ENCODE peak calls at places on chromosome 11, in seven cellular contexts. One of them, this sample, is unnamed.
A peak's percentile ranks its signal among the peaks of the same experiment; 100 is the strongest.

GRCh38 chr11:6855971-6856542 is 6.8 kb upstream of the OR10A2 start:
- DNase-seq in tibial artery: no peak
- DNase-seq in heart right ventricle: no peak
- DNase-seq in naive thymus-derived CD4-positive, alpha-beta T cell: no peak
- DNase-seq in mammary epithelial cell: peak; percentile 76
- DNase-seq in A549: peak; percentile 3
- DNase-seq in cardiac muscle cell: peak; percentile 6
- DNase-seq in this sample: no peak

GRCh38 chr11:108340958-108341357 is 118.1 kb downstream of the ATM start:
- DNase-seq in tibial artery: no peak
- DNase-seq in naive thymus-derived CD4-positive, alpha-beta T cell: no peak
- DNase-seq in heart right ventricle: no peak
- DNase-seq in cardiac muscle cell: no peak
- DNase-seq in A549: peak; percentile 7
- DNase-seq in mammary epithelial cell: peak; percentile 96
- DNase-seq in this sample: no peak

GRCh38 chr11:47468598-47469214 is 19.8 kb upstream of the RAPSN start:
- DNase-seq in A549: no peak
- DNase-seq in mammary epithelial cell: no peak
- DNase-seq in heart right ventricle: no peak
- DNase-seq in naive thymus-derived CD4-positive, alpha-beta T cell: no peak
- DNase-seq in tibial artery: no peak
- DNase-seq in cardiac muscle cell: no peak
- DNase-seq in this sample: no peak

GRCh38 chr11:133553885-133554586 is 21.7 kb upstream of the OPCML start:
- DNase-seq in A549: no peak
- DNase-seq in heart right ventricle: no peak
- DNase-seq in mammary epithelial cell: no peak
- DNase-seq in tibial artery: no peak
- DNase-seq in naive thymus-derived CD4-positive, alpha-beta T cell: no peak
- DNase-seq in cardiac muscle cell: no peak
- DNase-seq in this sample: no peak

GRCh38 chr11:119403021-119403420 is 20.0 kb downstream of the THY1 start:
- DNase-seq in cardiac muscle cell: peak; percentile 30
- DNase-seq in tibial artery: no peak
- DNase-seq in heart right ventricle: no peak
- DNase-seq in A549: no peak
- DNase-seq in naive thymus-derived CD4-positive, alpha-beta T cell: no peak
- DNase-seq in mammary epithelial cell: no peak
- DNase-seq in this sample: no peak

GRCh38 chr11:95132956-95133355 is 43.3 kb downstream of the ENDOD1 start:
- DNase-seq in cardiac muscle cell: peak; percentile 27
- DNase-seq in naive thymus-derived CD4-positive, alpha-beta T cell: no peak
- DNase-seq in tibial artery: no peak
- DNase-seq in mammary epithelial cell: peak; percentile 89
- DNase-seq in A549: no peak
- DNase-seq in heart right ventricle: no peak
- DNase-seq in this sample: no peak

GRCh38 chr11:111930472-111930871 is 6.7 kb upstream of the DIXDC1 start:
- DNase-seq in tibial artery: no peak
- DNase-seq in naive thymus-derived CD4-positive, alpha-beta T cell: no peak
- DNase-seq in cardiac muscle cell: no peak
- DNase-seq in A549: no peak
- DNase-seq in mammary epithelial cell: no peak
- DNase-seq in heart right ventricle: no peak
- DNase-seq in this sample: no peak

GRCh38 chr11:126862664-126863247 is 137.8 kb downstream of the KIRREL3 start:
- DNase-seq in cardiac muscle cell: no peak
- DNase-seq in heart right ventricle: no peak
- DNase-seq in mammary epithelial cell: no peak
- DNase-seq in naive thymus-derived CD4-positive, alpha-beta T cell: no peak
- DNase-seq in A549: no peak
- DNase-seq in tibial artery: no peak
- DNase-seq in this sample: no peak

GRCh38 chr11:57237204-57237681 is at the start of gene APLNR:
- DNase-seq in A549: no peak
- DNase-seq in mammary epithelial cell: no peak
- DNase-seq in cardiac muscle cell: peak; percentile 35
- DNase-seq in naive thymus-derived CD4-positive, alpha-beta T cell: no peak
- DNase-seq in tibial artery: no peak
- DNase-seq in heart right ventricle: no peak
- DNase-seq in this sample: no peak

GRCh38 chr11:17076517-17077239 is 789 bp downstream of the RPS13 start:
- DNase-seq in cardiac muscle cell: peak; percentile 20
- DNase-seq in naive thymus-derived CD4-positive, alpha-beta T cell: no peak
- DNase-seq in heart right ventricle: no peak
- DNase-seq in mammary epithelial cell: no peak
- DNase-seq in tibial artery: no peak
- DNase-seq in A549: no peak
- DNase-seq in this sample: no peak

GRCh38 chr11:47615249-47615648 is 21.0 kb upstream of the C1QTNF4 start:
- DNase-seq in cardiac muscle cell: no peak
- DNase-seq in naive thymus-derived CD4-positive, alpha-beta T cell: no peak
- DNase-seq in tibial artery: no peak
- DNase-seq in heart right ventricle: no peak
- DNase-seq in A549: no peak
- DNase-seq in mammary epithelial cell: no peak
- DNase-seq in this sample: no peak

GRCh38 chr11:47186937-47187681 is 875 bp upstream of the PACSIN3 start:
- DNase-seq in A549: peak; percentile 75
- DNase-seq in heart right ventricle: peak; percentile 70
- DNase-seq in mammary epithelial cell: peak; percentile 29
- DNase-seq in naive thymus-derived CD4-positive, alpha-beta T cell: no peak
- DNase-seq in cardiac muscle cell: peak; percentile 43
- DNase-seq in tibial artery: peak; percentile 55
- DNase-seq in this sample: peak; percentile 52

GRCh38 chr11:76260296-76260695 is 54.0 kb upstream of the WNT11 start:
- DNase-seq in naive thymus-derived CD4-positive, alpha-beta T cell: no peak
- DNase-seq in tibial artery: no peak
- DNase-seq in cardiac muscle cell: no peak
- DNase-seq in mammary epithelial cell: no peak
- DNase-seq in A549: no peak
- DNase-seq in heart right ventricle: no peak
- DNase-seq in this sample: no peak

GRCh38 chr11:11731311-11732083 is 109.7 kb upstream of the GALNT18 start:
- DNase-seq in mammary epithelial cell: peak; percentile 94
- DNase-seq in naive thymus-derived CD4-positive, alpha-beta T cell: no peak
- DNase-seq in cardiac muscle cell: peak; percentile 21
- DNase-seq in heart right ventricle: no peak
- DNase-seq in tibial artery: no peak
- DNase-seq in A549: peak; percentile 10
- DNase-seq in this sample: no peak

GRCh38 chr11:73532310-73532709 is 65.6 kb downstream of the FAM168A start:
- DNase-seq in tibial artery: no peak
- DNase-seq in mammary epithelial cell: no peak
- DNase-seq in A549: no peak
- DNase-seq in naive thymus-derived CD4-positive, alpha-beta T cell: no peak
- DNase-seq in cardiac muscle cell: no peak
- DNase-seq in heart right ventricle: no peak
- DNase-seq in this sample: no peak

GRCh38 chr11:20002312-20003216 is 157.7 kb downstream of the DBX1 start:
- DNase-seq in mammary epithelial cell: no peak
- DNase-seq in tibial artery: no peak
- DNase-seq in heart right ventricle: no peak
- DNase-seq in naive thymus-derived CD4-positive, alpha-beta T cell: no peak
- DNase-seq in cardiac muscle cell: no peak
- DNase-seq in A549: peak; percentile 75
- DNase-seq in this sample: no peak

GRCh38 chr11:126257764-126258163 is 10.9 kb downstream of the SRPRA start:
- DNase-seq in heart right ventricle: no peak
- DNase-seq in mammary epithelial cell: peak; percentile 26
- DNase-seq in naive thymus-derived CD4-positive, alpha-beta T cell: no peak
- DNase-seq in tibial artery: no peak
- DNase-seq in A549: no peak
- DNase-seq in cardiac muscle cell: peak; percentile 62
- DNase-seq in this sample: no peak

GRCh38 chr11:10413268-10413667 is 41.8 kb upstream of the AMPD3 start:
- DNase-seq in A549: peak; percentile 62
- DNase-seq in tibial artery: no peak
- DNase-seq in mammary epithelial cell: peak; percentile 27
- DNase-seq in naive thymus-derived CD4-positive, alpha-beta T cell: peak; percentile 57
- DNase-seq in cardiac muscle cell: peak; percentile 26
- DNase-seq in heart right ventricle: no peak
- DNase-seq in this sample: peak; percentile 47

GRCh38 chr11:19027829-19028595 is 32.5 kb downstream of the MRGPRX2 start:
- DNase-seq in A549: peak; percentile 59
- DNase-seq in naive thymus-derived CD4-positive, alpha-beta T cell: no peak
- DNase-seq in mammary epithelial cell: peak; percentile 98
- DNase-seq in tibial artery: no peak
- DNase-seq in cardiac muscle cell: peak; percentile 28
- DNase-seq in heart right ventricle: no peak
- DNase-seq in this sample: no peak

GRCh38 chr11:96254854-96255253 is 88.1 kb downstream of the MAML2 start:
- DNase-seq in heart right ventricle: no peak
- DNase-seq in cardiac muscle cell: no peak
- DNase-seq in tibial artery: no peak
- DNase-seq in naive thymus-derived CD4-positive, alpha-beta T cell: no peak
- DNase-seq in A549: no peak
- DNase-seq in mammary epithelial cell: no peak
- DNase-seq in this sample: peak; percentile 47

GRCh38 chr11:96256604-96257003 is 86.4 kb downstream of the MAML2 start:
- DNase-seq in cardiac muscle cell: no peak
- DNase-seq in naive thymus-derived CD4-positive, alpha-beta T cell: no peak
- DNase-seq in A549: no peak
- DNase-seq in tibial artery: no peak
- DNase-seq in heart right ventricle: no peak
- DNase-seq in mammary epithelial cell: no peak
- DNase-seq in this sample: no peak

GRCh38 chr11:96257036-96257435 is 86.0 kb downstream of the MAML2 start:
- DNase-seq in cardiac muscle cell: no peak
- DNase-seq in mammary epithelial cell: no peak
- DNase-seq in heart right ventricle: no peak
- DNase-seq in naive thymus-derived CD4-positive, alpha-beta T cell: no peak
- DNase-seq in tibial artery: no peak
- DNase-seq in A549: no peak
- DNase-seq in this sample: no peak

GRCh38 chr11:96256213-96256580 is 86.8 kb downstream of the MAML2 start:
- DNase-seq in naive thymus-derived CD4-positive, alpha-beta T cell: no peak
- DNase-seq in mammary epithelial cell: no peak
- DNase-seq in A549: no peak
- DNase-seq in cardiac muscle cell: no peak
- DNase-seq in tibial artery: no peak
- DNase-seq in heart right ventricle: no peak
- DNase-seq in this sample: no peak

GRCh38 chr11:96254087-96254486 is 88.9 kb downstream of the MAML2 start:
- DNase-seq in A549: no peak
- DNase-seq in naive thymus-derived CD4-positive, alpha-beta T cell: peak; percentile 64
- DNase-seq in cardiac muscle cell: peak; percentile 94
- DNase-seq in mammary epithelial cell: peak; percentile 65
- DNase-seq in tibial artery: no peak
- DNase-seq in heart right ventricle: no peak
- DNase-seq in this sample: peak; percentile 45
- H3K4me1 ChIP-seq in A549: peaks cover 13% of the 10 kb centered on the region
- H3K4me1 ChIP-seq in naive thymus-derived CD4-positive, alpha-beta T cell: peaks cover 78% of the 10 kb centered on the region
- H3K4me1 ChIP-seq in cardiac muscle cell: peaks cover 29% of the 10 kb centered on the region
- H3K4me1 ChIP-seq in mammary epithelial cell: peaks cover 32% of the 10 kb centered on the region
- H3K4me1 ChIP-seq in tibial artery: no peaks in the 10 kb centered on the region
- H3K4me1 ChIP-seq in heart right ventricle: peaks cover 64% of the 10 kb centered on the region
- H3K4me1 ChIP-seq in this sample: peaks cover 75% of the 10 kb centered on the region

GRCh38 chr11:65404210-65404609 is 17.8 kb downstream of the FRMD8 start:
- DNase-seq in tibial artery: no peak
- DNase-seq in mammary epithelial cell: no peak
- DNase-seq in A549: no peak
- DNase-seq in heart right ventricle: no peak
- DNase-seq in cardiac muscle cell: no peak
- DNase-seq in naive thymus-derived CD4-positive, alpha-beta T cell: no peak
- DNase-seq in this sample: no peak
- H3K27ac ChIP-seq in tibial artery: no peak overlapping the region
- H3K27ac ChIP-seq in mammary epithelial cell: no peak overlapping the region
- H3K27ac ChIP-seq in A549: no peak overlapping the region
- H3K27ac ChIP-seq in heart right ventricle: peak overlapping the region; percentile 79
- H3K27ac ChIP-seq in cardiac muscle cell: no peak overlapping the region
- H3K27ac ChIP-seq in naive thymus-derived CD4-positive, alpha-beta T cell: no peak overlapping the region
- H3K27ac ChIP-seq in this sample: no peak overlapping the region

DNA sequence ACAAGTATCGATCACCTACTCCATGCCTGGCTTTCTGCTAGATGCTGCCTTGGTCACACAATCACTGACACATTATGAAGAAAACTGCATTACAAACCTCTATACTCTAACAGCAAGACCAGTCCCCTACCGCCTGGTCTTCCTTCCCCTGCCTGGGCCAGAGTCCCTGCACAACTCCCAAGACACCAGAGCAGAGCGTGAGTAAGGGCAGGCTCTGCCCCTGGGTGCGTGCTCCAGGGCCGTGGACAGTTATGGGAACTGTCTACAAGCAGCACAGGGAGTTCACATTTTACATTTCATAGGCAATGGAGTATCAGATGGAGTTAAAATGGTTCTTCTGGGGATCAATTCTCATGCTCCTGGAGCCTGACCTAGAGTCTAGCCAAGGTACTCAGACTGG is 6.5 kb downstream of the FZD4 start:
- DNase-seq in cardiac muscle cell: no peak
- DNase-seq in tibial artery: no peak
- DNase-seq in A549: no peak
- DNase-seq in heart right ventricle: peak; percentile 55
- DNase-seq in naive thymus-derived CD4-positive, alpha-beta T cell: no peak
- DNase-seq in mammary epithelial cell: no peak
- DNase-seq in this sample: no peak
- H3K4me3 ChIP-seq in cardiac muscle cell: no peak overlapping the region
- H3K4me3 ChIP-seq in tibial artery: peak overlapping the region; percentile 89
- H3K4me3 ChIP-seq in A549: no peak overlapping the region
- H3K4me3 ChIP-seq in heart right ventricle: peak overlapping the region; percentile 97
- H3K4me3 ChIP-seq in naive thymus-derived CD4-positive, alpha-beta T cell: no peak overlapping the region
- H3K4me3 ChIP-seq in mammary epithelial cell: no peak overlapping the region
- H3K4me3 ChIP-seq in this sample: no peak overlapping the region

DNA sequence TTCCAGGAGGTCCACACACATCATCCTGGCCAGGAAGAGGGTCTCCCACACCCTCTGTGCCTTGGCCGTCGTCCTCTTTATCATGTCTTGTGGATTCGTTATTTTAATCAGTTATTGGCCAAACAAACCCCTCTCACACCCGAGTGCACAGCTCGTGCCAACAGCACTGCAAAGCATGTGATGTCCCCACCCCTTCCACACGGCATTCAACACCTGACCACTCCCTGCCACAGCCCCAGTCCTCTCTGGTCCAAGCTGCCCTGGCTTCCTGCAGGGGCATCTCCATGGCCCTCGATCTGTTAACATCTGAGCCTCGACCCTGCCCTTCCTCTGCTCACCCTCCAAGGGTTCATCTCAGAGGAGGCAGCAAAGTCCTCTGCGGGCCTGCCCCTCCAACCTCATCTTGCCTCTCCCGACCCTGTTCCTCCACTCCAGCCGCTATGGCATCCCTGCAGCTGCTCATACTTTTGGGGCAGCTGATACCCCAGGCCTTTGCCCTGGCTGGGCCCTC is 14.0 kb downstream of the MYEOV start:
- DNase-seq in mammary epithelial cell: no peak
- DNase-seq in tibial artery: no peak
- DNase-seq in A549: no peak
- DNase-seq in naive thymus-derived CD4-positive, alpha-beta T cell: no peak
- DNase-seq in heart right ventricle: no peak
- DNase-seq in cardiac muscle cell: no peak
- DNase-seq in this sample: no peak
- H3K4me1 ChIP-seq in mammary epithelial cell: peaks cover 1% of the 10 kb centered on the region
- H3K4me1 ChIP-seq in tibial artery: no peaks in the 10 kb centered on the region
- H3K4me1 ChIP-seq in A549: peaks cover 35% of the 10 kb centered on the region
- H3K4me1 ChIP-seq in naive thymus-derived CD4-positive, alpha-beta T cell: peaks cover 25% of the 10 kb centered on the region
- H3K4me1 ChIP-seq in heart right ventricle: peaks cover 33% of the 10 kb centered on the region
- H3K4me1 ChIP-seq in cardiac muscle cell: no peaks in the 10 kb centered on the region
- H3K4me1 ChIP-seq in this sample: peaks cover 30% of the 10 kb centered on the region

GRCh38 chr11:14519692-14520085 is 497 bp downstream of the PSMA1 start:
- DNase-seq in heart right ventricle: no peak
- DNase-seq in tibial artery: no peak
- DNase-seq in cardiac muscle cell: no peak
- DNase-seq in A549: no peak
- DNase-seq in mammary epithelial cell: no peak
- DNase-seq in naive thymus-derived CD4-positive, alpha-beta T cell: no peak
- DNase-seq in this sample: no peak
- H3K27ac ChIP-seq in heart right ventricle: peak overlapping the region; percentile 93
- H3K27ac ChIP-seq in tibial artery: peak overlapping the region; percentile 84
- H3K27ac ChIP-seq in cardiac muscle cell: peak overlapping the region; percentile 96
- H3K27ac ChIP-seq in A549: peak overlapping the region; percentile 85
- H3K27ac ChIP-seq in mammary epithelial cell: peak overlapping the region; percentile 97
- H3K27ac ChIP-seq in naive thymus-derived CD4-positive, alpha-beta T cell: peak overlapping the region; percentile 96
- H3K27ac ChIP-seq in this sample: peak overlapping the region; percentile 99

This sample was measured in CD4-positive, alpha-beta memory T cell.